ENCODE peak calls at places on chromosomes 12 and 14, in four cellular contexts. J, B, E and K are unnamed samples.

GRCh38 chr12:106030210-106031175 is 108.3 kb downstream of the NUAK1 start:
- DNase-seq in J (peak), B (peak), E (no peak), K (no peak)

GRCh38 chr14:82390586-82390985 is 856.9 kb upstream of the SEL1L start:
- DNase-seq in J (no peak), B (no peak), E (no peak), K (no peak)

GRCh38 chr14:52188381-52188780 is 79.1 kb upstream of the PTGDR start:
- DNase-seq in J (no peak), B (no peak), E (no peak), K (no peak)

GRCh38 chr12:109606261-109607028 is 32.9 kb downstream of the MVK start:
- DNase-seq in J (no peak), B (no peak), E (no peak), K (no peak)

GRCh38 chr14:21106191-21106505 is 5.3 kb downstream of the TMEM253 start:
- DNase-seq in J (no peak), B (no peak), E (no peak), K (no peak)

GRCh38 chr12:132064641-132065040 is 79.5 kb downstream of the DDX51 start:
- DNase-seq in J (no peak), B (no peak), E (no peak), K (no peak)

GRCh38 chr14:71181215-71182003 is 274.1 kb downstream of the PCNX1 start:
- DNase-seq in J (no peak), B (no peak), E (no peak), K (no peak)

GRCh38 chr12:10143205-10143604 is 13.2 kb upstream of the CLEC7A start:
- DNase-seq in J (peak), B (no peak), E (no peak), K (no peak)

GRCh38 chr12:106736051-106736957 is 38.2 kb upstream of the RIC8B start:
- DNase-seq in J (no peak), B (no peak), E (no peak), K (peak)

GRCh38 chr12:57214398-57214781 is 2.2 kb upstream of the NXPH4 start:
- DNase-seq in J (peak), B (peak), E (peak), K (peak)

GRCh38 chr12:11652351-11653040 is 3.0 kb downstream of the ETV6 start:
- DNase-seq in J (peak), B (no peak), E (no peak), K (peak)

GRCh38 chr14:98345186-98345585 is 926.8 kb downstream of the BCL11B start:
- DNase-seq in J (no peak), B (no peak), E (no peak), K (no peak)

GRCh38 chr12:12806784-12807516 is 6.2 kb upstream of the DDX47 start:
- DNase-seq in J (no peak), B (no peak), E (no peak), K (no peak)

GRCh38 chr12:43370299-43370698 is 181.7 kb downstream of the ADAMTS20 start:
- DNase-seq in J (peak), B (no peak), E (no peak), K (no peak)

GRCh38 chr12:94717112-94717511 is 66.8 kb upstream of the TMCC3 start:
- DNase-seq in J (no peak), B (no peak), E (no peak), K (no peak)

GRCh38 chr14:56339855-56340701 is 221.9 kb downstream of the PELI2 start:
- DNase-seq in J (peak), B (peak), E (peak), K (peak)

GRCh38 chr12:105223358-105223840 is 12.6 kb downstream of the APPL2 start:
- DNase-seq in J (no peak), B (no peak), E (no peak), K (no peak)

GRCh38 chr14:71498151-71498734 is 434.0 kb upstream of the RGS6 start:
- DNase-seq in J (no peak), B (no peak), E (no peak), K (no peak)

GRCh38 chr12:238736-239398 is 23.8 kb downstream of the SLC6A13 start:
- DNase-seq in J (no peak), B (no peak), E (no peak), K (no peak)

GRCh38 chr14:102764220-102764671 is 13.0 kb upstream of the TRAF3 start:
- DNase-seq in J (no peak), B (no peak), E (no peak), K (no peak)

GRCh38 chr12:28191690-28192089 is 1.4 kb downstream of the CCDC91 start:
- DNase-seq in J (peak), B (peak), E (no peak), K (peak)
- H3K4me3 ChIP-seq in J (peak), B (peak), E (no peak), K (no peak)

DNA sequence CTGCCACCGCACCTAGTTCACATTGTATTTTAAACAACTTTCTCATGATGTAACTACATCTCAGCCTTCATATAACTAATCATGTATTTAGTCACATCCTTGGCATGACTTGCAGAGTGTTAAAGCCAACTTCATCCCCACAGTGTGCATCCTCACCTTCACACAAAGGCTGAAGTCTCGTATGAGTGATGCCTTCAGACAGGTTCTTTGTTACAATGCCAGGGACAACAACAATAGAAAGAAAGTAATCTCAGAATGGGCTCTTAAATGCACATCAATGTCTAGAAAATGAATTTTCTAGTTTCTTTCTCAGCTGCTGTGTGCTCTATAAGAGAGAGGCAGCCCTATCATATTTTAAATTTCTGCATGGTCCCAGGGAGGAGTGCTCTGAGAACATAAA is 221.3 kb downstream of the DIO2 start:
- DNase-seq in J (no peak), B (no peak), E (no peak), K (no peak)
- H3K4me3 ChIP-seq in J (no peak), B (no peak), E (no peak), K (no peak)

DNA sequence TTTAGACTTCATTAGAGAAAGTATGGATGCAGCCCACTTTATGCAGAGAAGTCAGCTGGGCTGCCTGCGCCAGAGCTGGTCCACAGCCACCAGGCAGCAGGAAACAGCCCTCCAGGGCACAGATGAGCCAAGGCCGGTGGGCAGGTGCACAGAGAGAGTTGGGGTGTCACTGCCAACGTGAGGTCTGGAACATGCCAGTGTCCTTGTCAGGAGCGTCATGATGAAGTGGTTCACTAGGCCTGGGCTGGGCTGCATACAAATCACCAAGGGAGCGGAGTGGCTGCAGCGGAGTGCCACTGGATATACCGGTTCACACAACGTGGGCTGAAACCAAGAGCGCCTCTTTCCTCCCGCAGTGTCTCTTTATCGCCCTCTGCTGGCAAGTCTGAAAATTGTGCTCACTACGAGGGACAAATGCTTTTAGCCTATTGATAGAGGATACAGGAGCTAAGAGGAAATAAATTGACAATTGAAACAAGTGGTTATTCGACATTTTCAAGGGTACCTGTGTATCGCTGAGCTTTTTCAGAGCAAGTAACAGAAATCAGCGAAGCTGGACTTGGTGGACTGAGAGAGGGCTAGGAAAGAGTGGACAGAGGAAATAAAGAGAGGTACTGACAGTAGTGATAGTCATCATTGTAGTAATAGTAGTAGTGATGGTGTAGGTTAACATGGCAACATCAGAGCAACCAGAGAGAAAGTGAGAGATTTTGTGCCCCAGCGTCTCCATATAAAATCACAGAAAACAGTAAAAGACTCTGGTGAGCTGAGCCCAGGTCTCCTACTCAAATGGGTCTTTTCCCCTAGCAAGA is 52.0 kb upstream of the ITPR2 start:
- DNase-seq in J (peak), B (peak), E (peak), K (peak)
- H3K4me3 ChIP-seq in J (no peak), B (no peak), E (no peak), K (no peak)

GRCh38 chr14:33493990-33494389 is 456.9 kb downstream of the EGLN3 start:
- DNase-seq in J (no peak), B (no peak), E (no peak), K (no peak)
- H3K4me3 ChIP-seq in J (no peak), B (no peak), E (no peak), K (no peak)

GRCh38 chr12:128829870-128830504 is 6.2 kb upstream of the SLC15A4 start:
- DNase-seq in J (no peak), B (no peak), E (no peak), K (no peak)
- H3K4me3 ChIP-seq in J (no peak), B (no peak), E (no peak), K (no peak)

GRCh38 chr12:93684716-93685115 is 7.5 kb downstream of the CRADD start:
- DNase-seq in J (no peak), B (no peak), E (no peak), K (no peak)
- H3K4me3 ChIP-seq in J (no peak), B (no peak), E (no peak), K (no peak)

GRCh38 chr14:41872906-41873305 is 266.2 kb downstream of the LRFN5 start:
- DNase-seq in J (no peak), B (no peak), E (no peak), K (no peak)
- H3K4me3 ChIP-seq in J (no peak), B (no peak), E (no peak), K (no peak)

DNA sequence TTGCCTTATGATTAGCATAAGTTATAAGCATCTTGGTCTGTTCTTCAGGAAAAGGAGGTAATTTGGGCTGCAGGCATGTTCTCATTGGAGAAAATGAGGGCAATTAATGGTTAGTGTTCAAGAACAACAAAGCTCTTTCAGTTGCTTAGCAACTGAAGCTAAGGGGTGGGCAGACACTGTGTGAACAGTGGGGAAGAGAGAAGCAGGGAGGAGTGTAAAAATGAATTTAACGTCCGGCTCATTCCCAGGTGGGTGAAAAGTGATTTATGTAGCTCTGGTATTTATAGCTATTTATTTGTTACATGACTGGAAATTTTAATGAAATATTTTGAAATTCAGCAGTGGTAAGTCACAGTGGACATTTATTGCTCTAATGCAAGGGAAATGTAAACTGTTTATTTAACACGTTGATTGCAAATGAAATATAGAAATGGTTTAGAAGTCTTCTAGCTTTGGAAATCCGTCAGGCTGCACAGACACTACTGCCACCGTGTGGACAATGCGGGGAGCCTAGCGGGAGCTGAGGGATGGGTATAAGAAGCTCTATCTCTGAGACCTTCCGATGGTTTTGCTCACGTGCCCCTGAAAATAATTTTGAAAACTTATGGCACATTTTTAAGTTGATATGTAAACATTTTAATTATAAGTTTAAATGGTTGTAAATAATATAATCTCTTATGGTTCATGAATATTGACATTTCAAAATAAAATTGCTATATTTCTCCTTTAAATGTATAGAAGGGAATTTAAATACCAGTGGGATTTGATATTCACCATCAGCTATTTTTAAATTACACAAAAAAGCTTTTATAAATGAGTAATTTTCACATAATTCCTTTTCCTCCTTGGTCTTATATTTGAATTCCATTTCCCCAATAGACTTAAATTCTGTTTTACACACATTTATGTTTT is 54.5 kb downstream of the E2F7 start:
- DNase-seq in J (peak), B (peak), E (peak), K (peak)
- H3K4me3 ChIP-seq in J (peak), B (no peak), E (no peak), K (no peak)